ENCODE peak calls at places on chromosome 1, in ten cellular contexts. B is amniotic stem cell; X is stimulated activated CD4-positive, alpha-beta T cell treated with anti-CD3 and anti-CD28 coated beads, TNF-alpha, amount 100 ng/mL, for 48 hours; D is NCI-H1417; C is A673; E is activated CD4-positive, alpha-beta T cell treated with anti-CD3 and anti-CD28 coated beads for 48 hours; S is naive thymus-derived CD8-positive, alpha-beta T cell; M is NCI-H748 treated with DMSO at 0.1 percent for 48 hours; A is left kidney; L is EL. K is an unnamed sample.

GRCh38 chr1:18057643-18058042 is 50.0 kb upstream of the IGSF21 start:
- DNase-seq in D (no peak), M (no peak), S (no peak), L (no peak), C (no peak), E (no peak), A (no peak), B (no peak), X (no peak), K (no peak)

GRCh38 chr1:183543619-183544204 is 46.5 kb downstream of the NCF2 start:
- DNase-seq in L (peak; percentile 58), D (peak; percentile 40), S (no peak), E (no peak), B (peak; percentile 76), A (peak; percentile 81), C (peak; percentile 75), X (no peak), M (no peak), K (peak; percentile 75)

GRCh38 chr1:37410080-37410479 is 64.3 kb upstream of the ZC3H12A start:
- DNase-seq in C (peak; percentile 33), L (no peak), B (no peak), D (peak; percentile 14), M (no peak), X (peak; percentile 11), S (no peak), A (no peak), E (peak; percentile 41), K (peak; percentile 96)

GRCh38 chr1:16150508-16150907 is 5.4 kb downstream of the EPHA2 start:
- DNase-seq in B (no peak), M (no peak), C (no peak), S (no peak), E (no peak), D (no peak), X (no peak), A (no peak), L (no peak), K (no peak)

GRCh38 chr1:8426996-8427395 is 109.1 kb downstream of the SLC45A1 start:
- DNase-seq in X (no peak), D (no peak), M (no peak), S (no peak), C (no peak), E (no peak), B (no peak), L (no peak), A (no peak), K (no peak)

GRCh38 chr1:44212355-44213221 is 683 bp upstream of the DMAP1 start:
- DNase-seq in C (no peak), L (no peak), X (peak; percentile 26), B (no peak), S (peak; percentile 18), E (peak; percentile 56), M (no peak), D (no peak), A (no peak), K (peak; percentile 47)

GRCh38 chr1:174114788-174115448 is 44.4 kb upstream of the RABGAP1L start:
- DNase-seq in X (no peak), D (peak; percentile 6), B (no peak), S (no peak), L (peak; percentile 60), C (peak; percentile 64), M (peak; percentile 10), A (peak; percentile 60), E (peak; percentile 32), K (peak; percentile 86)

GRCh38 chr1:185539277-185539943 is 194.8 kb upstream of the HMCN1 start:
- DNase-seq in C (no peak), L (peak; percentile 15), A (no peak), M (no peak), E (peak; percentile 34), D (no peak), B (no peak), X (peak; percentile 8), S (no peak), K (no peak)

GRCh38 chr1:35463232-35463631 is 94.0 kb downstream of the KIAA0319L start:
- DNase-seq in A (no peak), D (no peak), S (no peak), E (no peak), L (no peak), C (no peak), M (no peak), X (no peak), B (no peak), K (no peak)

GRCh38 chr1:41482001-41482765 is 2.3 kb downstream of the EDN2 start:
- DNase-seq in C (peak; percentile 73), D (peak; percentile 37), B (no peak), A (no peak), M (no peak), E (no peak), X (no peak), L (no peak), S (no peak), K (no peak)